ENCODE peak calls at places on chromosome 18, in ten cellular contexts. K is stimulated activated CD4-positive, alpha-beta T cell treated with anti-CD3 and anti-CD28 coated beads, Interleukin-4, amount 100 ng/mL, for 24 hours; H is kidney glomerular epithelial cell; J is Karpas-422; G is nephron progenitor cell; E is HuH-7.5; D is astrocyte of the spinal cord; N is ELR; T is T-helper 9 cell; I is brain microvascular endothelial cell. U is an unnamed sample.
A peak's percentile ranks its signal among the peaks of the same experiment; 100 is the strongest.

GRCh38 chr18:21110667-21111350 is 804 bp downstream of the ROCK1 start:
- DNase-seq in H (peak; percentile 41), D (peak; percentile 32), I (peak; percentile 32), K (peak; percentile 65), G (peak; percentile 61), J (peak; percentile 88), E (no peak), N (peak; percentile 49), T (peak; percentile 54), U (peak; percentile 29)

GRCh38 chr18:61743775-61744531 is 148.9 kb downstream of the RNF152 start:
- DNase-seq in E (no peak), H (peak; percentile 22), J (no peak), I (peak; percentile 39), T (no peak), K (no peak), G (no peak), N (no peak), D (peak; percentile 52), U (no peak)

GRCh38 chr18:37483984-37484892 is 81.4 kb downstream of the CELF4 start:
- DNase-seq in K (no peak), N (no peak), H (no peak), T (no peak), G (no peak), E (no peak), J (no peak), D (no peak), I (no peak), U (no peak)

GRCh38 chr18:8730080-8730827 is 24.9 kb downstream of the MTCL1 start:
- DNase-seq in E (peak; percentile 75), T (no peak), D (peak; percentile 93), H (peak; percentile 83), J (no peak), G (no peak), N (peak; percentile 28), K (no peak), I (peak; percentile 97), U (no peak)

GRCh38 chr18:43800584-43800983 is 523.3 kb upstream of the SYT4 start:
- DNase-seq in J (no peak), K (no peak), I (no peak), N (no peak), D (no peak), G (no peak), E (no peak), H (no peak), T (no peak), U (no peak)

GRCh38 chr18:4758980-4759379 is 303.9 kb upstream of the DLGAP1 start:
- DNase-seq in I (no peak), E (no peak), K (no peak), D (no peak), T (no peak), N (no peak), G (no peak), J (no peak), H (no peak), U (no peak)

GRCh38 chr18:40877096-40877495 is 1077.9 kb upstream of the PIK3C3 start:
- DNase-seq in H (peak; percentile 65), N (peak; percentile 84), E (no peak), G (no peak), K (no peak), J (no peak), T (no peak), I (peak; percentile 88), D (peak; percentile 94), U (no peak)

GRCh38 chr18:36283448-36283847 is 14.1 kb upstream of the FHOD3 start:
- DNase-seq in G (no peak), K (no peak), J (no peak), N (no peak), I (no peak), D (no peak), E (no peak), H (no peak), T (no peak), U (no peak)

GRCh38 chr18:56009451-56009850 is 421.5 kb upstream of the TCF4 start:
- DNase-seq in K (no peak), D (no peak), T (no peak), E (no peak), G (no peak), I (no peak), N (peak; percentile 12), H (no peak), J (no peak), U (no peak)

GRCh38 chr18:48724455-48724854 is 185.6 kb downstream of the CTIF start:
- DNase-seq in N (no peak), H (no peak), J (no peak), D (no peak), K (no peak), E (no peak), I (no peak), T (no peak), G (no peak), U (no peak)

GRCh38 chr18:10839401-10839800 is 310.0 kb downstream of the PIEZO2 start:
- DNase-seq in T (no peak), N (no peak), J (no peak), E (peak; percentile 15), H (no peak), G (no peak), K (no peak), D (no peak), I (no peak), U (no peak)

GRCh38 chr18:7921938-7922587 is 354.9 kb downstream of the PTPRM start:
- DNase-seq in N (peak; percentile 87), K (no peak), D (peak; percentile 79), I (peak; percentile 59), T (no peak), G (no peak), J (no peak), E (no peak), H (no peak), U (no peak)

GRCh38 chr18:39485696-39486095 is 1920.1 kb upstream of the CELF4 start:
- DNase-seq in H (peak; percentile 1), K (no peak), N (peak; percentile 39), E (no peak), I (peak; percentile 4), J (no peak), D (no peak), G (no peak), T (no peak), U (no peak)

GRCh38 chr18:48003426-48004349 is 73.2 kb upstream of the SMAD2 start:
- DNase-seq in K (no peak), I (peak; percentile 22), T (no peak), G (no peak), D (peak; percentile 66), H (no peak), J (no peak), E (no peak), N (peak; percentile 84), U (no peak)

GRCh38 chr18:9404565-9405060 is 70.0 kb downstream of the TWSG1 start:
- DNase-seq in G (no peak), I (no peak), K (no peak), J (no peak), D (no peak), H (no peak), E (no peak), N (no peak), T (no peak), U (no peak)

GRCh38 chr18:62526098-62527025 is 3.5 kb downstream of the ZCCHC2 start:
- DNase-seq in D (peak; percentile 75), N (peak; percentile 90), K (peak; percentile 67), G (peak; percentile 80), E (peak; percentile 74), I (peak; percentile 73), H (peak; percentile 60), J (peak; percentile 94), T (peak; percentile 62), U (peak; percentile 79)

GRCh38 chr18:8366656-8367055 is 242.6 kb upstream of the RAB12 start:
- DNase-seq in D (no peak), G (no peak), N (no peak), E (no peak), J (no peak), T (no peak), H (no peak), K (no peak), I (no peak), U (no peak)

GRCh38 chr18:34158881-34159690 is 65.6 kb downstream of the NOL4 start:
- DNase-seq in D (peak; percentile 39), H (no peak), N (no peak), I (peak; percentile 4), J (no peak), E (no peak), K (no peak), T (no peak), G (peak; percentile 85), U (peak; percentile 73)

GRCh38 chr18:48228841-48229240 is 180.3 kb downstream of the ZBTB7C start:
- DNase-seq in D (no peak), N (no peak), I (no peak), J (no peak), T (no peak), G (no peak), H (no peak), E (no peak), K (no peak), U (no peak)

GRCh38 chr18:58013241-58014211 is 30.5 kb upstream of the NEDD4L start:
- DNase-seq in I (peak; percentile 11), H (peak; percentile 24), D (no peak), N (peak; percentile 12), E (peak; percentile 25), T (no peak), J (no peak), K (no peak), G (no peak), U (no peak)

GRCh38 chr18:78006805-78007204 is 757.2 kb downstream of the GALR1 start:
- DNase-seq in I (no peak), E (no peak), H (no peak), J (no peak), D (no peak), T (no peak), N (no peak), K (no peak), G (peak; percentile 12), U (peak; percentile 46)

GRCh38 chr18:64202229-64202835 is 53.4 kb upstream of the LINC00305 start:
- DNase-seq in H (no peak), N (no peak), J (no peak), I (no peak), E (no peak), D (no peak), K (no peak), G (no peak), T (no peak), U (no peak)

GRCh38 chr18:62289047-62289446 is 36.1 kb upstream of the TNFRSF11A start:
- DNase-seq in I (no peak), N (no peak), J (no peak), H (no peak), T (no peak), D (peak; percentile 2), G (no peak), K (no peak), E (no peak), U (no peak)

GRCh38 chr18:6660334-6660733 is 69.2 kb upstream of the ARHGAP28 start:
- DNase-seq in K (no peak), J (no peak), T (no peak), N (no peak), H (no peak), E (no peak), G (peak; percentile 24), I (no peak), D (peak; percentile 8), U (no peak)

GRCh38 chr18:33051397-33051796 is 278.6 kb upstream of the KLHL14 start:
- DNase-seq in G (no peak), H (peak; percentile 0), J (no peak), K (no peak), D (no peak), N (no peak), T (no peak), I (no peak), E (no peak), U (no peak)

GRCh38 chr18:11860594-11861450 is 9.6 kb downstream of the CHMP1B start:
- DNase-seq in G (no peak), T (no peak), N (no peak), K (no peak), I (no peak), E (no peak), H (no peak), D (no peak), J (peak; percentile 9), U (no peak)

GRCh38 chr18:464311-464659 is 36.2 kb downstream of the COLEC12 start:
- DNase-seq in E (no peak), N (no peak), H (no peak), K (no peak), I (no peak), D (no peak), G (no peak), T (no peak), J (no peak), U (no peak)

GRCh38 chr18:7878265-7879173 is 311.4 kb downstream of the PTPRM start:
- DNase-seq in N (peak; percentile 17), G (no peak), K (no peak), E (no peak), H (peak; percentile 78), T (no peak), I (no peak), D (no peak), J (no peak), U (peak; percentile 54)